ENCODE peak calls at places on chromosomes 11 and 22, in nine cellular contexts. One of them, this sample, is unnamed.

GRCh38 chr22:38462960-38463784 is 4.7 kb upstream of the KDELR3 start:
- DNase-seq in lung microvascular endothelial cell: peak
- DNase-seq in hypothalamus: no peak
- DNase-seq in Calu3: no peak
- DNase-seq in naive thymus-derived CD8-positive, alpha-beta T cell: no peak
- DNase-seq in activated T-cell treated with anti-CD3 and anti-CD28 coated beads for 1 hour: no peak
- DNase-seq in lung: no peak
- DNase-seq in fibroblast of pulmonary artery: no peak
- DNase-seq in activated naive CD8-positive, alpha-beta T cell treated with anti-CD3 and anti-CD28 coated beads, Interleukin-2, amount 50 U/mL, for 24 hours: no peak
- DNase-seq in this sample: no peak

GRCh38 chr11:27207025-27207650 is 155.9 kb downstream of the CCDC34 start:
- DNase-seq in naive thymus-derived CD8-positive, alpha-beta T cell: no peak
- DNase-seq in activated naive CD8-positive, alpha-beta T cell treated with anti-CD3 and anti-CD28 coated beads, Interleukin-2, amount 50 U/mL, for 24 hours: no peak
- DNase-seq in hypothalamus: no peak
- DNase-seq in Calu3: no peak
- DNase-seq in fibroblast of pulmonary artery: no peak
- DNase-seq in lung: no peak
- DNase-seq in activated T-cell treated with anti-CD3 and anti-CD28 coated beads for 1 hour: no peak
- DNase-seq in lung microvascular endothelial cell: no peak
- DNase-seq in this sample: no peak

GRCh38 chr11:76560219-76560618 is 110.3 kb downstream of the LRRC32 start:
- DNase-seq in naive thymus-derived CD8-positive, alpha-beta T cell: no peak
- DNase-seq in lung: no peak
- DNase-seq in Calu3: no peak
- DNase-seq in hypothalamus: no peak
- DNase-seq in activated naive CD8-positive, alpha-beta T cell treated with anti-CD3 and anti-CD28 coated beads, Interleukin-2, amount 50 U/mL, for 24 hours: no peak
- DNase-seq in activated T-cell treated with anti-CD3 and anti-CD28 coated beads for 1 hour: no peak
- DNase-seq in fibroblast of pulmonary artery: no peak
- DNase-seq in lung microvascular endothelial cell: peak
- DNase-seq in this sample: no peak

GRCh38 chr11:18367431-18367830 is 26.9 kb upstream of the LDHA start:
- DNase-seq in activated T-cell treated with anti-CD3 and anti-CD28 coated beads for 1 hour: no peak
- DNase-seq in Calu3: no peak
- DNase-seq in naive thymus-derived CD8-positive, alpha-beta T cell: no peak
- DNase-seq in fibroblast of pulmonary artery: peak
- DNase-seq in hypothalamus: no peak
- DNase-seq in activated naive CD8-positive, alpha-beta T cell treated with anti-CD3 and anti-CD28 coated beads, Interleukin-2, amount 50 U/mL, for 24 hours: no peak
- DNase-seq in lung microvascular endothelial cell: no peak
- DNase-seq in lung: no peak
- DNase-seq in this sample: no peak

GRCh38 chr22:45336971-45337431 is 27.3 kb downstream of the FAM118A start:
- DNase-seq in naive thymus-derived CD8-positive, alpha-beta T cell: peak
- DNase-seq in Calu3: no peak
- DNase-seq in lung microvascular endothelial cell: peak
- DNase-seq in activated naive CD8-positive, alpha-beta T cell treated with anti-CD3 and anti-CD28 coated beads, Interleukin-2, amount 50 U/mL, for 24 hours: no peak
- DNase-seq in lung: no peak
- DNase-seq in hypothalamus: no peak
- DNase-seq in fibroblast of pulmonary artery: peak
- DNase-seq in activated T-cell treated with anti-CD3 and anti-CD28 coated beads for 1 hour: no peak
- DNase-seq in this sample: peak

GRCh38 chr22:45304971-45305370 is 4.8 kb upstream of the FAM118A start:
- DNase-seq in activated T-cell treated with anti-CD3 and anti-CD28 coated beads for 1 hour: no peak
- DNase-seq in naive thymus-derived CD8-positive, alpha-beta T cell: no peak
- DNase-seq in lung microvascular endothelial cell: no peak
- DNase-seq in hypothalamus: no peak
- DNase-seq in fibroblast of pulmonary artery: no peak
- DNase-seq in lung: no peak
- DNase-seq in activated naive CD8-positive, alpha-beta T cell treated with anti-CD3 and anti-CD28 coated beads, Interleukin-2, amount 50 U/mL, for 24 hours: no peak
- DNase-seq in Calu3: no peak
- DNase-seq in this sample: no peak

GRCh38 chr22:38007330-38007902 is 23.1 kb upstream of the SOX10 start:
- DNase-seq in activated T-cell treated with anti-CD3 and anti-CD28 coated beads for 1 hour: no peak
- DNase-seq in naive thymus-derived CD8-positive, alpha-beta T cell: no peak
- DNase-seq in fibroblast of pulmonary artery: no peak
- DNase-seq in Calu3: no peak
- DNase-seq in lung microvascular endothelial cell: no peak
- DNase-seq in hypothalamus: no peak
- DNase-seq in lung: no peak
- DNase-seq in activated naive CD8-positive, alpha-beta T cell treated with anti-CD3 and anti-CD28 coated beads, Interleukin-2, amount 50 U/mL, for 24 hours: no peak
- DNase-seq in this sample: no peak

GRCh38 chr22:49892226-49892899 is 25.9 kb downstream of the ALG12 start:
- DNase-seq in fibroblast of pulmonary artery: no peak
- DNase-seq in lung microvascular endothelial cell: no peak
- DNase-seq in hypothalamus: no peak
- DNase-seq in naive thymus-derived CD8-positive, alpha-beta T cell: no peak
- DNase-seq in activated naive CD8-positive, alpha-beta T cell treated with anti-CD3 and anti-CD28 coated beads, Interleukin-2, amount 50 U/mL, for 24 hours: no peak
- DNase-seq in Calu3: no peak
- DNase-seq in lung: no peak
- DNase-seq in activated T-cell treated with anti-CD3 and anti-CD28 coated beads for 1 hour: no peak
- DNase-seq in this sample: no peak